ENCODE peak calls at places on chromosomes 4 and X, in seven cellular contexts. J, I, L, P, F, X and U are unnamed samples.

GRCh38 chrX:107935664-107936433 is 46.3 kb downstream of the TEX13B start:
- DNase-seq in J (no peak), I (no peak), X (no peak), F (no peak), P (no peak), L (no peak), U (peak)

GRCh38 chrX:25337841-25338240 is 322.1 kb upstream of the ARX start:
- DNase-seq in P (no peak), F (no peak), L (no peak), X (no peak), I (no peak), J (no peak), U (no peak)

GRCh38 chr4:140099993-140100392 is 54.0 kb downstream of the MAML3 start:
- DNase-seq in X (no peak), F (no peak), P (peak), I (no peak), L (no peak), J (no peak), U (no peak)

GRCh38 chrX:2673611-2674010 is 17.5 kb upstream of the CD99 start:
- DNase-seq in J (no peak), I (no peak), X (no peak), F (no peak), P (no peak), L (no peak), U (no peak)

GRCh38 chr4:37002625-37003024 is 241.9 kb upstream of the NWD2 start:
- DNase-seq in L (no peak), J (no peak), I (no peak), F (no peak), X (no peak), P (no peak), U (no peak)

GRCh38 chrX:74420194-74421035 is 878 bp upstream of the SLC16A2 start:
- DNase-seq in L (no peak), P (peak), F (peak), I (no peak), X (peak), J (no peak), U (peak)

GRCh38 chr4:189083769-189084168 is 856.9 kb upstream of the FRG1 start:
- DNase-seq in X (no peak), J (no peak), F (no peak), I (no peak), P (no peak), L (no peak), U (no peak)

GRCh38 chrX:42530027-42530426 is 247.9 kb downstream of the PPP1R2C start:
- DNase-seq in P (no peak), X (no peak), J (no peak), F (peak), I (no peak), L (no peak), U (peak)

GRCh38 chr4:2186133-2186864 is 55.6 kb downstream of the HAUS3 start:
- DNase-seq in F (peak), L (no peak), J (no peak), I (no peak), P (no peak), X (no peak), U (peak)

GRCh38 chrX:107537815-107538214 is 88.4 kb downstream of the FRMPD3 start:
- DNase-seq in I (no peak), L (peak), F (peak), J (peak), P (peak), X (peak), U (peak)

GRCh38 chrX:153621949-153622598 is 23.1 kb upstream of the CCNQ start:
- DNase-seq in L (no peak), X (no peak), F (no peak), I (no peak), P (no peak), J (no peak), U (no peak)

GRCh38 chr4:113106076-113106475 is 56.6 kb downstream of the ANK2 start:
- DNase-seq in I (no peak), X (no peak), P (no peak), J (no peak), L (no peak), F (peak), U (peak)

GRCh38 chr4:1358421-1359160 is 11.6 kb downstream of the UVSSA start:
- DNase-seq in J (no peak), F (no peak), X (no peak), P (no peak), L (no peak), I (no peak), U (no peak)

GRCh38 chr4:182492456-182492855 is 249.3 kb downstream of the TENM3 start:
- DNase-seq in I (no peak), X (no peak), L (no peak), F (peak), P (no peak), J (no peak), U (peak)

GRCh38 chr4:5719329-5720055 is 8.5 kb downstream of the EVC start:
- DNase-seq in L (no peak), X (no peak), P (no peak), I (no peak), J (no peak), F (no peak), U (no peak)

GRCh38 chr4:148776944-148777343 is 334.7 kb upstream of the NR3C2 start:
- DNase-seq in X (no peak), I (no peak), F (peak), P (no peak), J (no peak), L (no peak), U (peak)

GRCh38 chr4:106273831-106274230 is 42.2 kb downstream of the TBCK start:
- DNase-seq in L (no peak), J (no peak), F (peak), P (no peak), X (no peak), I (no peak), U (peak)

GRCh38 chr4:51943221-51943620 is 76.9 kb downstream of the LRRC66 start:
- DNase-seq in F (peak), P (no peak), J (no peak), X (no peak), I (no peak), L (no peak), U (peak)

GRCh38 chrX:4932790-4933189 is 1219.3 kb upstream of the PRKX start:
- DNase-seq in L (no peak), J (no peak), I (no peak), P (no peak), X (no peak), F (no peak), U (no peak)

GRCh38 chrX:115912372-115912897 is 258.1 kb upstream of the AGTR2 start:
- DNase-seq in L (no peak), X (no peak), F (peak), P (peak), J (no peak), I (no peak), U (no peak)

GRCh38 chr4:154030747-154031146 is 241.9 kb upstream of the SFRP2 start:
- DNase-seq in L (no peak), I (no peak), J (no peak), F (no peak), X (no peak), P (no peak), U (no peak)

GRCh38 chr4:6019316-6020263 is 1.4 kb upstream of the C4orf50 start:
- DNase-seq in L (no peak), X (peak), F (peak), I (peak), J (peak), P (peak), U (peak)

GRCh38 chr4:76784237-76784636 is 113.7 kb downstream of the SOWAHB start:
- DNase-seq in I (no peak), P (no peak), F (no peak), X (no peak), J (no peak), L (no peak), U (no peak)

GRCh38 chr4:153641532-153641931 is 42.5 kb upstream of the TLR2 start:
- DNase-seq in P (no peak), X (no peak), I (no peak), L (no peak), F (no peak), J (no peak), U (no peak)

GRCh38 chrX:47202877-47203276 is 9.2 kb downstream of the UBA1 start:
- DNase-seq in L (no peak), J (no peak), I (no peak), X (no peak), F (no peak), P (no peak), U (no peak)

GRCh38 chr4:39889226-39889625 is 88.5 kb downstream of the PDS5A start:
- DNase-seq in I (no peak), L (no peak), P (no peak), J (no peak), F (no peak), X (no peak), U (no peak)

GRCh38 chrX:49238735-49239134 is 3.5 kb downstream of the CCDC22 start:
- DNase-seq in X (no peak), P (no peak), I (no peak), L (no peak), J (no peak), F (no peak), U (no peak)

GRCh38 chr4:7358100-7358735 is 76.5 kb downstream of the PSAPL1 start:
- DNase-seq in J (no peak), P (no peak), X (no peak), F (peak), I (no peak), L (no peak), U (peak)

GRCh38 chr4:113423631-113424030 is 337.9 kb downstream of the CAMK2D start:
- DNase-seq in J (no peak), L (no peak), I (no peak), F (no peak), P (no peak), X (no peak), U (peak)

GRCh38 chr4:182348947-182349346 is 105.7 kb downstream of the TENM3 start:
- DNase-seq in J (no peak), F (no peak), P (no peak), I (no peak), L (no peak), X (no peak), U (no peak)

GRCh38 chr4:99640676-99641075 is 17.0 kb downstream of the C4orf54 start:
- DNase-seq in J (no peak), L (no peak), X (no peak), I (no peak), P (no peak), F (no peak), U (no peak)

GRCh38 chr4:92305878-92306520 is 2.2 kb downstream of the GRID2 start:
- DNase-seq in F (no peak), L (no peak), I (no peak), J (no peak), X (peak), P (no peak), U (no peak)

GRCh38 chrX:140524556-140524955 is 19.7 kb upstream of the SOX3 start:
- DNase-seq in L (no peak), I (no peak), F (no peak), X (no peak), P (no peak), J (no peak), U (peak)